ENCODE peak calls at places on chromosomes 4 and X, in four cellular contexts. D, L, H and V are unnamed samples.

GRCh38 chr4:2438822-2439718 is 20.3 kb downstream of the CFAP99 start:
- DNase-seq in D (no peak), L (no peak), H (no peak), V (no peak)

GRCh38 chrX:46953137-46953527 is 40.9 kb downstream of the JADE3 start:
- DNase-seq in D (no peak), L (peak), H (no peak), V (no peak)

GRCh38 chrX:154526901-154527675 is 11.1 kb upstream of the FAM3A start:
- DNase-seq in D (peak), L (peak), H (peak), V (peak)

GRCh38 chrX:69503835-69504625 is at the start of gene NALF2:
- DNase-seq in D (peak), L (no peak), H (peak), V (peak)

GRCh38 chr4:173522160-173522873 is 7.7 kb downstream of the HAND2 start:
- DNase-seq in D (no peak), L (no peak), H (no peak), V (peak)

GRCh38 chr4:174198396-174199179 is 84.9 kb downstream of the FBXO8 start:
- DNase-seq in D (no peak), L (no peak), H (peak), V (peak)

GRCh38 chrX:12771445-12772069 is 19.7 kb upstream of the PRPS2 start:
- DNase-seq in D (no peak), L (peak), H (peak), V (peak)

GRCh38 chr4:160159457-160159856 is 1056.6 kb downstream of the RAPGEF2 start:
- DNase-seq in D (no peak), L (no peak), H (no peak), V (no peak)

GRCh38 chrX:34371740-34372139 is 239.6 kb upstream of the FAM47A start:
- DNase-seq in D (no peak), L (no peak), H (no peak), V (no peak)

GRCh38 chrX:130895299-130895698 is 7.7 kb downstream of the ENOX2 start:
- DNase-seq in D (no peak), L (no peak), H (no peak), V (no peak)

GRCh38 chrX:130893356-130894085 is 9.5 kb downstream of the ENOX2 start:
- DNase-seq in D (no peak), L (no peak), H (no peak), V (no peak)

GRCh38 chrX:130896816-130897508 is 6.0 kb downstream of the ENOX2 start:
- DNase-seq in D (no peak), L (no peak), H (no peak), V (no peak)

GRCh38 chrX:130896026-130896425 is 7.0 kb downstream of the ENOX2 start:
- DNase-seq in D (no peak), L (no peak), H (no peak), V (no peak)
- TF ChIP-seq POLR2AphosphoS2 in D (no peak), L (no peak), H (no peak), V (no peak)

GRCh38 chr4:150411527-150411926 is 170.4 kb upstream of the MAB21L2 start:
- DNase-seq in D (no peak), L (no peak), H (no peak), V (no peak)
- TF ChIP-seq POLR2AphosphoS2 in D (no peak), L (no peak), H (no peak), V (no peak)

GRCh38 chrX:28133763-28134162 is 152.5 kb upstream of the DCAF8L1 start:
- DNase-seq in D (no peak), L (no peak), H (no peak), V (no peak)

DNA sequence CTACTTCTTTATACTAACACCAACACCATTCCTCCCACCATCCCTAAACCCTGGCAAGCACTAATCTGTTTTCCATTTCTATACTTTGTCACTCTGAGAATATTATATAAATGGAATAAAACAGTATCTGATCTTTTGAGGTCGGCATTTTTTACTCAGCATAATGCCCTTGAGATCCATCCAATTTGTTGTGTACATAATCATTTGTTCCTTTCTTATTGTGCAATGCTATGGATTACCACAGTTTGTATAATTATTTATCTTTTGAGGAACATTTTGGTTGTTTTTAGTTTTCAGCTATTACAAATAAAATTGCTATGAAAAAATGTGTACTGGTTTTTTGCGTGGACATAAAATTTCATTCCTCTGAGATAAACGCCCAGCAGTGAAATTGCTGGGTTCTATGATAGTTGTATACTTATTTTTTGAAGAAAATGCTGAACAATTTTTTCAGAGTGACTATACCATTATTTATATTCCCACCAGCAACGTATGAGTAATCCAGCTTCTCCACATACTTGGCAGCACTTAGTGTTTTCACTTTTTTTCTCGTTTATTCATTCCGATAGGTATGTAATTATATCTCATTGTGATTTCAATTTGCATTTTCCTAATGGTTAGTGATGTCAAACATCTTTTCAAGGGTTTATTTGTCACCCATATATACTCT is 154.3 kb upstream of the DCAF8L1 start:
- DNase-seq in D (no peak), L (no peak), H (no peak), V (no peak)
- TF ChIP-seq POLR2AphosphoS2 in D (no peak), L (no peak), H (no peak), V (no peak)

GRCh38 chrX:39974228-39974627 is 123.5 kb downstream of the BCOR start:
- DNase-seq in D (peak), L (no peak), H (no peak), V (no peak)
- TF ChIP-seq POLR2AphosphoS2 in D (no peak), L (no peak), H (no peak), V (no peak)

GRCh38 chrX:39418936-39419659 is 617.8 kb downstream of the MID1IP1 start:
- DNase-seq in D (no peak), L (no peak), H (no peak), V (no peak)

GRCh38 chrX:39409246-39409917 is 608.1 kb downstream of the MID1IP1 start:
- DNase-seq in D (no peak), L (no peak), H (no peak), V (no peak)

GRCh38 chrX:39418132-39418935 is 617.1 kb downstream of the MID1IP1 start:
- DNase-seq in D (no peak), L (no peak), H (no peak), V (no peak)

GRCh38 chrX:39416547-39417262 is 615.4 kb downstream of the MID1IP1 start:
- DNase-seq in D (no peak), L (no peak), H (no peak), V (no peak)

GRCh38 chrX:39414290-39414847 is 613.1 kb downstream of the MID1IP1 start:
- DNase-seq in D (peak), L (no peak), H (no peak), V (no peak)
- TF ChIP-seq POLR2AphosphoS2 in D (no peak), L (no peak), H (no peak), V (no peak)

GRCh38 chr4:128427832-128428366 is 140.3 kb upstream of the PGRMC2 start:
- DNase-seq in D (peak), L (no peak), H (peak), V (peak)
- TF ChIP-seq POLR2AphosphoS2 in D (no peak), L (no peak), H (no peak), V (no peak)